ENCODE peak calls at places on chromosome 16, in six cellular contexts. O, C, B, E, L and H are unnamed samples.

GRCh38 chr16:57544129-57544653 is 1.7 kb downstream of the ADGRG5 start:
- DNase-seq in O (no peak), C (peak), B (no peak), E (peak), L (peak), H (no peak)

GRCh38 chr16:87963400-87963799 is 12.2 kb downstream of the BANP start:
- DNase-seq in O (no peak), C (no peak), B (peak), E (peak), L (no peak), H (peak)

GRCh38 chr16:14321542-14321941 is 250.4 kb downstream of the MRTFB start:
- DNase-seq in O (no peak), C (no peak), B (no peak), E (no peak), L (no peak), H (peak)

GRCh38 chr16:17266606-17267313 is 204.0 kb downstream of the XYLT1 start:
- DNase-seq in O (no peak), C (no peak), B (no peak), E (no peak), L (no peak), H (no peak)

GRCh38 chr16:19363741-19364140 is 53.9 kb upstream of the TMC5 start:
- DNase-seq in O (no peak), C (no peak), B (no peak), E (no peak), L (no peak), H (no peak)

GRCh38 chr16:2514333-2515179 is 804 bp downstream of the ATP6V0C start:
- DNase-seq in O (no peak), C (no peak), B (no peak), E (no peak), L (peak), H (no peak)

GRCh38 chr16:88320947-88321634 is 61.7 kb upstream of the ZNF469 start:
- DNase-seq in O (peak), C (no peak), B (peak), E (no peak), L (peak), H (no peak)

GRCh38 chr16:88824256-88825077 is 12.7 kb upstream of the APRT start:
- DNase-seq in O (no peak), C (no peak), B (no peak), E (no peak), L (no peak), H (no peak)

GRCh38 chr16:47506800-47507199 is 45.7 kb downstream of the PHKB start:
- DNase-seq in O (no peak), C (no peak), B (no peak), E (no peak), L (no peak), H (no peak)

GRCh38 chr16:12503201-12503600 is 300.5 kb downstream of the CPPED1 start:
- DNase-seq in O (no peak), C (no peak), B (no peak), E (no peak), L (no peak), H (no peak)

GRCh38 chr16:4288148-4288921 is 15.5 kb upstream of the TFAP4 start:
- DNase-seq in O (no peak), C (peak), B (peak), E (peak), L (peak), H (peak)

GRCh38 chr16:71250461-71251232 is 20.1 kb upstream of the HYDIN start:
- DNase-seq in O (no peak), C (no peak), B (peak), E (no peak), L (no peak), H (peak)

GRCh38 chr16:24920568-24920967 is 74.8 kb downstream of the SLC5A11 start:
- DNase-seq in O (no peak), C (no peak), B (no peak), E (no peak), L (no peak), H (no peak)

GRCh38 chr16:11670171-11671131 is 2.2 kb downstream of the SNN start:
- DNase-seq in O (no peak), C (no peak), B (no peak), E (no peak), L (no peak), H (no peak)

GRCh38 chr16:89094252-89094901 is 725 bp downstream of the ACSF3 start:
- DNase-seq in O (no peak), C (no peak), B (peak), E (peak), L (peak), H (peak)

GRCh38 chr16:1907226-1907849 is 10.9 kb downstream of the HS3ST6 start:
- DNase-seq in O (no peak), C (no peak), B (no peak), E (no peak), L (no peak), H (no peak)

GRCh38 chr16:46689492-46690280 is at the start of gene ORC6:
- DNase-seq in O (peak), C (peak), B (peak), E (peak), L (peak), H (peak)

GRCh38 chr16:2037115-2037514 is 10.4 kb downstream of the NHERF2 start:
- DNase-seq in O (no peak), C (no peak), B (no peak), E (no peak), L (no peak), H (no peak)

GRCh38 chr16:82037666-82038065 is 2.6 kb downstream of the HSD17B2 start:
- DNase-seq in O (no peak), C (no peak), B (no peak), E (no peak), L (no peak), H (no peak)

GRCh38 chr16:645852-646678 is 3.1 kb upstream of the WDR90 start:
- DNase-seq in O (no peak), C (no peak), B (peak), E (no peak), L (no peak), H (no peak)

DNA sequence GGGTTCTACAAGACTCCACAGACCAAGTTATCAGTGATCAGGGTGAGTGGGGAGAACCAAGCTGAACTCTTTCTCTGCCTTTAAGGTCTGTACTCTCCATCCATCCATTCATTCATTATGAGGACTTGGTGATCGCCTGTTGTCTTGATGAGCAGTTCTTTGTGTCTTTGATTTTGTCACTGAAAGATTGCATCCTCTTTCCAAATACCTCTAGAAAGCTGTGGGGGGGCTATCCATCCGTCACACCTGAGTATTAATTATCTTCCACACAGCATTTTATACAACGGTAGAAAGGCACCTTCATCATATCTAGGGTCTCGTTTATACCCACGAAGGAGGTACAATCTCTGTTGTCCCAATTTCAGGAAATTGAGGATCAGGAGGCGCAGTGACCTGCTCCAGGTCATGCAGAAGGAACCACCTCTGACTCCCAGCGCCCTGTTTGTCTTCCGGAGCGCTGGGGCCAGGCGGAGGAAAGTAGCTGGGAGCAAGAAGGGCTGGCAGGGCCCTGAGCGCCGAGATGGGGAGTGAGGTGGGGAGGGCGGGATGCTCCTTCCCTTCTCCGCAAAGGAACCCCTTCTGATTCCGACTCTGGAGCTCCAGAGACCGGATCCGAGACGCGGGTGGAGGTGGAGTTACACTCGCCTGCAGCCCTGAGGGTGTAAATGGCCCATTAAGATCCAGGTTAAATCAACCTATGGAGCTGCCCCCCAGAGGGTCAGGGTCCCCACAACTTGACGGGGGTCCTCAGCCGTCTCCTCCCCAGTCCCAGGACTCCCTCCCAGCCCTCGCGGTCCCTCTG is 605 bp upstream of the ABAT start:
- DNase-seq in O (no peak), C (no peak), B (no peak), E (no peak), L (no peak), H (no peak)
- TF ChIP-seq EZH2 in O (no peak), C (no peak), B (no peak), E (no peak), L (no peak), H (no peak)

GRCh38 chr16:53988136-53988535 is 284.2 kb downstream of the FTO start:
- DNase-seq in O (no peak), C (no peak), B (no peak), E (no peak), L (no peak), H (no peak)

GRCh38 chr16:53989597-53989996 is 285.6 kb downstream of the FTO start:
- DNase-seq in O (no peak), C (no peak), B (no peak), E (no peak), L (no peak), H (no peak)

GRCh38 chr16:53982631-53983042 is 278.7 kb downstream of the FTO start:
- DNase-seq in O (no peak), C (no peak), B (peak), E (no peak), L (no peak), H (no peak)

GRCh38 chr16:53984936-53985335 is 281.0 kb downstream of the FTO start:
- DNase-seq in O (no peak), C (no peak), B (no peak), E (no peak), L (no peak), H (peak)

GRCh38 chr16:53985865-53986264 is 281.9 kb downstream of the FTO start:
- DNase-seq in O (no peak), C (no peak), B (no peak), E (no peak), L (no peak), H (no peak)
- TF ChIP-seq EZH2 in O (no peak), C (no peak), B (no peak), E (no peak), L (no peak), H (no peak)

DNA sequence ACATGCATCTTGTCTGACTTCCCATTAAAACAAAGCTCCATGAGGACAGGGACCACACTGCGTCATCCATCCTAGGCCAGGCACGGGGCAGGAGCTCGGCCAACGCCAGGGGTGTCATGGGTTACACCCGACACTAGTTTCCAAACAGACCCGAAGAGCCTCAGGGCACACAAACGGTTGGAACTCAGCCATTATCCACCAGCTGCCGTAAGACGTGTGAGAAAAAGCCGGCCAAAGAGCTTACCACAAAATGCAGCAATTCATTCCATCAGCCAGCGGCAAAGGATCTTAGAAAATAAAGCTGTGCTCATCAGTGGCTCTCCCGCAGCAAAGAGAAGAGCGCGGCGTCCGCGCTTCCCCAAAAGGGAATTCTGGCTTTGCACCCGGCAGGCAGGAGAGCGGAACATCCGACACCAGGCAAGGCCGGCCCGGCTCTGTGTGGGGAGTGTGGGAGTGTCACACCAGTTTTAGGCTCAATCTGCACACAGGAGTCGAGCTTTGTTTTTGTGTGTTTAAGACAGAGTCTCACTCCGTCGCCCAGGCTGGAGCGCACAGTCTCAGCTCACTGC is 1.7 kb downstream of the SLC38A8 start:
- DNase-seq in O (no peak), C (no peak), B (no peak), E (peak), L (no peak), H (peak)
- TF ChIP-seq EZH2 in O (no peak), C (no peak), B (no peak), E (peak), L (no peak), H (no peak)

GRCh38 chr16:65120811-65121721 is 797 bp downstream of the CDH11 start:
- DNase-seq in O (no peak), C (peak), B (no peak), E (peak), L (no peak), H (peak)
- TF ChIP-seq EZH2 in O (no peak), C (peak), B (no peak), E (no peak), L (no peak), H (no peak)

GRCh38 chr16:54285414-54286066 is 1.0 kb downstream of the IRX3 start:
- DNase-seq in O (no peak), C (no peak), B (no peak), E (peak), L (peak), H (peak)
- TF ChIP-seq EZH2 in O (no peak), C (peak), B (peak), E (peak), L (no peak), H (no peak)